ENCODE peak calls at places on chromosome 17, in four cellular contexts. Q is right atrium auricular region, U is heart right ventricle, G is neural progenitor cell. W is an unnamed sample.

GRCh38 chr17:76442341-76443338 is 10.3 kb downstream of the UBE2O start:
- DNase-seq in Q (no peak), U (no peak), G (no peak), W (no peak)

GRCh38 chr17:12402963-12403622 is 262.6 kb upstream of the MYOCD start:
- DNase-seq in Q (no peak), U (no peak), G (no peak), W (no peak)

GRCh38 chr17:2564876-2565275 is 28.6 kb upstream of the PAFAH1B1 start:
- DNase-seq in Q (no peak), U (no peak), G (no peak), W (no peak)

GRCh38 chr17:68782829-68783228 is 172.4 kb downstream of the ABCA8 start:
- DNase-seq in Q (no peak), U (no peak), G (no peak), W (no peak)

GRCh38 chr17:37700881-37701280 is 44.0 kb downstream of the HNF1B start:
- DNase-seq in Q (no peak), U (peak; percentile 26), G (no peak), W (no peak)

GRCh38 chr17:40063034-40063765 is 435 bp downstream of the THRA start:
- DNase-seq in Q (no peak), U (peak; percentile 61), G (peak; percentile 86), W (peak; percentile 76)

GRCh38 chr17:39027037-39027436 is 59.8 kb upstream of the FBXO47 start:
- DNase-seq in Q (peak; percentile 73), U (peak; percentile 82), G (peak; percentile 66), W (no peak)

GRCh38 chr17:82929011-82929622 is 89.3 kb upstream of the ZNF750 start:
- DNase-seq in Q (no peak), U (no peak), G (no peak), W (no peak)

GRCh38 chr17:29495011-29495410 is 71.8 kb downstream of the ABHD15 start:
- DNase-seq in Q (no peak), U (no peak), G (no peak), W (no peak)

GRCh38 chr17:40519089-40519775 is 17.8 kb upstream of the TNS4 start:
- DNase-seq in Q (no peak), U (no peak), G (no peak), W (peak; percentile 60)

GRCh38 chr17:951388-952132 is 28.0 kb downstream of the NXN start:
- DNase-seq in Q (no peak), U (no peak), G (peak; percentile 77), W (peak; percentile 80)

GRCh38 chr17:17400070-17400469 is 76.7 kb upstream of the MED9 start:
- DNase-seq in Q (no peak), U (no peak), G (no peak), W (no peak)

GRCh38 chr17:16924701-16925440 is 47.0 kb downstream of the TNFRSF13B start:
- DNase-seq in Q (no peak), U (no peak), G (no peak), W (peak; percentile 64)

GRCh38 chr17:45098081-45098868 is 34.0 kb downstream of the PLCD3 start:
- DNase-seq in Q (no peak), U (no peak), G (no peak), W (no peak)

GRCh38 chr17:32941419-32942032 is 13.6 kb downstream of the TMEM98 start:
- DNase-seq in Q (no peak), U (no peak), G (no peak), W (no peak)

GRCh38 chr17:5651348-5651747 is 67.0 kb upstream of the NLRP1 start:
- DNase-seq in Q (no peak), U (no peak), G (no peak), W (no peak)

GRCh38 chr17:10156579-10157488 is 41.6 kb downstream of the GAS7 start:
- DNase-seq in Q (peak; percentile 82), U (peak; percentile 20), G (no peak), W (no peak)

GRCh38 chr17:72619976-72620650 is 472.4 kb downstream of the SLC39A11 start:
- DNase-seq in Q (no peak), U (no peak), G (no peak), W (no peak)

GRCh38 chr17:9668532-9668931 is 23.2 kb downstream of the USP43 start:
- DNase-seq in Q (no peak), U (no peak), G (no peak), W (no peak)

GRCh38 chr17:19664821-19665181 is 16.2 kb downstream of the ALDH3A2 start:
- DNase-seq in Q (no peak), U (no peak), G (no peak), W (no peak)

GRCh38 chr17:30908717-30909420 is 2.8 kb upstream of the TEFM start:
- DNase-seq in Q (no peak), U (no peak), G (no peak), W (no peak)

GRCh38 chr17:81898029-81898866 is 3.8 kb upstream of the NPB start:
- DNase-seq in Q (no peak), U (no peak), G (no peak), W (no peak)

GRCh38 chr17:44376124-44376523 is 12.5 kb upstream of the FAM171A2 start:
- DNase-seq in Q (no peak), U (peak; percentile 55), G (peak; percentile 60), W (no peak)

GRCh38 chr17:64657610-64658125 is 4.4 kb downstream of the SMURF2 start:
- DNase-seq in Q (no peak), U (no peak), G (no peak), W (no peak)

GRCh38 chr17:64658931-64659330 is 3.2 kb downstream of the SMURF2 start:
- DNase-seq in Q (no peak), U (no peak), G (no peak), W (no peak)

GRCh38 chr17:64661981-64662773 is at the start of gene SMURF2:
- DNase-seq in Q (peak; percentile 76), U (peak; percentile 82), G (peak; percentile 90), W (peak; percentile 88)

GRCh38 chr17:64661731-64661980 is 451 bp downstream of the SMURF2 start:
- DNase-seq in Q (no peak), U (no peak), G (no peak), W (peak; percentile 77)

DNA sequence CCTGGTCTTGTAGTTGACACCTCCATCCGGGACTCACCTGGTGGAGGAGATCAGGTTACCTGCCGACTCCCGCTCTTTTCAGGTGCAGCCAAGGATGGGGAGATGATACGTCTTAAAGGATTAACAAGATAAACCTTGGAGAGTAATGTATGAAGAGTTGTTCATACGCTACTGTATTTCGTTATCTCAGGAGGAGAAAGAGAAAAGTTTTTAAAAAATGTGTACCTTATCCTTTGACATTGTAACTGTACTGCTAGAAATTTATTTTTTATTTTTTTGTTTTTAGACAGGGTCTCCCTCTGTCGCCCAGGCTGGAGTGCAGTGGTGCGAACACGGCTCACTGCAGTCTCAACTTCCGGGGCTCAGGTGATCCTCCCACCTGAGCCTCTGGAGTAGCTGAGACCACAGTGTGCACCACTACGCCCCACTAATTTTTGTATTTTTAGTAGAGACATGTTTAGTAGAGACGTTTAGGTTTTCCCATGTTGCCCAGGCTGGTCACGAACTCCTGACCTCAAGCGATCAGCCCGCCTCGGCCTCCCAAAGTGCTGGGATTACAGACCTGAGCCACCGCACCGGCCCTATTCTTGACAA is 764 bp upstream of the SMURF2 start:
- DNase-seq in Q (no peak), U (no peak), G (no peak), W (no peak)
- H3K27ac ChIP-seq in Q (peak overlapping the region; percentile 53), U (no peak overlapping the region), G (no peak overlapping the region), W (peak overlapping the region; percentile 93)

DNA sequence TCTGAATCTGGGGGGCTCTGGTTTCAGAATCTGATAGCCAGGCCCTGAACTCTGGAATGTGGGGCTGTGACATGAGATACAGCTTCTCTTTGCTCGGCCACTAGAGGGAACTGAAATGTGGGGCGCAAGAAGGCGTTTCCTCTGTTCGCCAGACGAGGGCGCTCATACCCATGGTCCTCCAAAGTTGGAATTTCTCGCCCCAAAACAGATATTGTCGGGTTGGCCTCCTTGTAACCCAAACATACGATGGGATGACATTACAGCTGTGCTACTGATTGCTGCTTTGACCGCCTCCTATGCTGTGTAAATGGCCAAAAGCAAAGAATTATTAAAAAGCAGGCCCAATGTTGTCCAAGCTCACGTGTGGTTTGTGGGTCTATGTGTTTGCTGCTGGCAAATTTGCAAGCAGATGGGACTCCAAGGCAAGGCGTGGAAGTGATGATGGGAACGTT is 13.1 kb upstream of the MSI2 start:
- DNase-seq in Q (peak; percentile 82), U (peak; percentile 67), G (peak; percentile 82), W (no peak)
- TF ChIP-seq CTCF in Q (peak; percentile 97), U (peak; percentile 97), G (peak; percentile 100), W (peak; percentile 92)

DNA sequence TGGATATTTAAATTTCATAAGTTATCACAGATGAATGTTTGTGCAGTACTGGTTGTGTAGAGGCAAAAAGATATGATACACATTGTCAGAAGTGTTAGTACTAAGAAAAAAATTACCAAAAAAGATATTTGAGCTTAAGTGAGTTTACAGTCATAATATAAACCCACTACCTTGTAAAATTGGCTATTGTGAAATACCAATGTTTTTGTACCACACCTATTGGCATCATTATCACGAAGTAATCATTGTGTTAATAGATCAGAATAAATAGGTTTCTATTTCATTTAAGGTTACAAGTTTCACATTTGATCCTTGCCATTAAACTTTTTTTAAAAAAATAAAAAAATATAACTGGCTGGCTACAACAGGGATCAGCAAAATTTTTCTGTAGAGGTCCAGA is 27.0 kb upstream of the KCNJ16 start:
- DNase-seq in Q (no peak), U (no peak), G (no peak), W (no peak)
- H3K4me3 ChIP-seq in Q (no peak overlapping the region), U (no peak overlapping the region), G (no peak overlapping the region), W (no peak overlapping the region)

GRCh38 chr17:77838748-77839147 is 119.8 kb upstream of the TNRC6C start:
- DNase-seq in Q (no peak), U (no peak), G (no peak), W (no peak)
- H3K27ac ChIP-seq in Q (peak overlapping the region; percentile 69), U (no peak overlapping the region), G (no peak overlapping the region), W (no peak overlapping the region)

GRCh38 chr17:74780443-74781238 is 4.5 kb upstream of the NAT9 start:
- DNase-seq in Q (no peak), U (no peak), G (peak; percentile 74), W (no peak)
- TF ChIP-seq CTCF in Q (no peak), U (no peak), G (peak; percentile 70), W (no peak)

GRCh38 chr17:79609616-79610150 is 1.2 kb downstream of the RBFOX3 start:
- DNase-seq in Q (no peak), U (no peak), G (peak; percentile 67), W (no peak)
- H3K4me3 ChIP-seq in Q (no peak overlapping the region), U (no peak overlapping the region), G (peak overlapping the region; percentile 44), W (no peak overlapping the region)

DNA sequence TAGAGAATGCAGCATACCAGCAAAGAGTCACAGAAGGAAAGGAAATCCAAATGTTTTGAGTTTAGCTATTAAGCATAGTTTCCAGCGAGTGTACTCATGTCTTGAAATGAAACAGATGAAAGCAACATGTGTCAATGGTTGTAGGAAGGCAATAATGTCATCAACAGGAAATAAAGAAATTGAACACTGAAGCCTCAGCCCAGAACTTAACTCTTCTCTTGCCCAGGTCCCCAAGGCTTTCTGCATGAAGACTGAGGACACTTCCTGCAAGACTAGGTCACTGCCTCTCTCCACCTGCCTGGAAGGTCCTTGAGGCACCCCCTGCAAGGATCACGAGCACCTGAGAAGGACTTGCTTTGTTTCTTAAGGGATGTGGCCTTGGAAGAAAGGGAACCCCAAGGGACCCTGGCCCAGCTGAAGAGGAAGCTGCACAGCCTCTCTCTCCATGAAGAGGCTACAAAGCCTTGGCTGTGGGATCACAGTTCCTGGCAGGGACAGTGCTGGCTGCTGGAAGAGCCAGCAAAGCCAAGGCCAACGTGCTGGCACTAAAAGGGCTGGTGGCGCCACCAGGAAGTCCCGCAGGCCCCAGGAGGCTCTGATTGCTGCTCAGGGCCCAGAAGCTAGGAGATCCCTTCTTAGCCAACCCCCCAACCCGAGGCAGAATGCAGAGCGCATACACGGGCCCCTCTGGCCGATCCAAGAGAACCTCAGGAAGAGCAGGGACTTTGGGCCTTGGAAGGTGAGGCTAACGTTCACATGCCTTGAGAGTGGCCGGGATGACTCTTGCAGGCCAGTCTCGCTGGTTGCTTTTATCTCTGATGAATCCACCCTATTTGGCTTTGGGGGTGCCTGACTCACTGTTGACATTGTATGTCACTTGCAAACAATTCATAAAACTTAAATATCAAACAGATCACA is 23.4 kb upstream of the AXIN2 start:
- DNase-seq in Q (no peak), U (peak; percentile 44), G (no peak), W (no peak)
- H3K27ac ChIP-seq in Q (no peak overlapping the region), U (no peak overlapping the region), G (no peak overlapping the region), W (no peak overlapping the region)